ENCODE peak calls at places on chromosomes 12 and 14, in ten cellular contexts. X, R, Z, E, L, P, G, H, M and S are unnamed samples.

GRCh38 chr12:15752780-15753179 is 36.4 kb downstream of the EPS8 start:
- DNase-seq in X (no peak), R (no peak), Z (no peak), E (no peak), L (peak; percentile 76), P (no peak), G (no peak), H (no peak), M (no peak), S (no peak)

GRCh38 chr12:57127101-57127709 is 1.1 kb upstream of the LRP1 start:
- DNase-seq in X (peak; percentile 72), R (peak; percentile 72), Z (peak; percentile 89), E (peak; percentile 56), L (peak; percentile 70), P (peak; percentile 90), G (peak; percentile 84), H (peak; percentile 77), M (peak; percentile 81), S (no peak)

GRCh38 chr12:69129014-69129413 is 110.4 kb upstream of the CPSF6 start:
- DNase-seq in X (no peak), R (no peak), Z (no peak), E (no peak), L (no peak), P (no peak), G (no peak), H (no peak), M (no peak), S (no peak)

GRCh38 chr14:50997712-50998111 is 53.4 kb upstream of the PYGL start:
- DNase-seq in X (no peak), R (no peak), Z (no peak), E (no peak), L (no peak), P (peak; percentile 53), G (no peak), H (no peak), M (no peak), S (no peak)

GRCh38 chr14:68655021-68655811 is 137.7 kb downstream of the ZFP36L1 start:
- DNase-seq in X (no peak), R (no peak), Z (no peak), E (no peak), L (no peak), P (no peak), G (no peak), H (peak; percentile 45), M (peak; percentile 57), S (no peak)

GRCh38 chr14:34711169-34711568 is 3.2 kb downstream of the CFL2 start:
- DNase-seq in X (peak; percentile 33), R (peak; percentile 42), Z (no peak), E (peak; percentile 74), L (peak; percentile 94), P (no peak), G (no peak), H (no peak), M (no peak), S (peak; percentile 5)

GRCh38 chr14:104436047-104436531 is 143.5 kb upstream of the C14orf180 start:
- DNase-seq in X (peak; percentile 82), R (no peak), Z (peak; percentile 82), E (no peak), L (peak; percentile 12), P (peak; percentile 29), G (peak; percentile 56), H (peak; percentile 56), M (peak; percentile 69), S (peak; percentile 30)

GRCh38 chr14:31336646-31337045 is 83.7 kb downstream of the HEATR5A start:
- DNase-seq in X (no peak), R (no peak), Z (no peak), E (no peak), L (peak; percentile 56), P (no peak), G (no peak), H (no peak), M (no peak), S (no peak)

GRCh38 chr14:21069388-21070082 is 569 bp upstream of the ARHGEF40 start:
- DNase-seq in X (peak; percentile 63), R (peak; percentile 69), Z (peak; percentile 81), E (no peak), L (peak; percentile 64), P (peak; percentile 15), G (peak; percentile 78), H (peak; percentile 66), M (no peak), S (peak; percentile 73)

DNA sequence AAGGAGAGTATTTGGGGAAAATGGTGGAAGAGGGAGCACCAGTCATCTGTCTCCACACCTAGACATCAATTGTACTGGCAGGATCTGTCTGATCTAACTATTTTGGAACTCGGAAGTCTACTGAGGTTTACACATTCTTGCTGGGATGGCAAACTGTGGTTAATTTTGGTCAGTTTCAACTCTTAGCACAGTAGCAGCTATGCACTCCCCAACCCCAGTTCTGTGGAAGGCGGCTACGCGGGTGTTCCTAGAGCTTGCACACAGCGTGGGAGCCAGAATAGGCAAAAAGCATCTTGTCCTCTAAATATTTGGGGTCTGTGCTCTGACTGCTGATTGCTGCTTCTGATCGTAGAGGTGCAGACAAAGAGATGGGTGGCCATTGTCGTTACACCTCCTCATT is 33.8 kb downstream of the TECPR2 start:
- DNase-seq in X (no peak), R (peak; percentile 65), Z (no peak), E (no peak), L (no peak), P (no peak), G (no peak), H (no peak), M (no peak), S (no peak)
- H3K27ac ChIP-seq in X (no peak overlapping the region), R (peak overlapping the region; percentile 81), Z (no peak overlapping the region), E (no peak overlapping the region), L (no peak overlapping the region), P (no peak overlapping the region), G (no peak overlapping the region), H (no peak overlapping the region), M (no peak overlapping the region), S (no peak overlapping the region)

DNA sequence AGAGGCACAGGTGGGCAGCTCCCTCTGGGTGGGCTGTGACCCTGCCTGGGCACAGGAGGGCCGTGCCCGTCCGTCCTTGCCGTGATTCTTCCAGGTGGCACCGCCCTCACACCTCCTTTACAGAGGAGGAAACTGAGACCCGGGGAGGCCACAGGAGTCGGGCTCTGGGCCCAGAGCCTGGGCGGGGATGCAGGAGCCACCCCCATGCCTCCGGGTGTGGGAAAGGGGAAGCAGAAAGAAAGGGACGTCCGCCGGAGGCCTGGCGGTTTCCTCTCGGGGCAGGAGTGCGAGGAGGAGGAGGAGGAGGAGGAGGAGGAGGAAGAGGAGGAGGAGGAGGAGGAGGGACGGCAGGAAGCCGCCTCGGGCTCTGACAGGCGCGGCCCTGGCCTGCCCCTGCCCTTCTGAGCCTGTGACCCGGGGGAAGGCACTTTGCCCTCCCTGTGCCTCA is 23.0 kb downstream of the SH2B3 start:
- DNase-seq in X (peak; percentile 83), R (no peak), Z (no peak), E (no peak), L (no peak), P (peak; percentile 23), G (no peak), H (no peak), M (no peak), S (no peak)
- H3K27ac ChIP-seq in X (peak overlapping the region; percentile 92), R (no peak overlapping the region), Z (no peak overlapping the region), E (no peak overlapping the region), L (no peak overlapping the region), P (no peak overlapping the region), G (peak overlapping the region; percentile 2), H (no peak overlapping the region), M (peak overlapping the region; percentile 86), S (no peak overlapping the region)

GRCh38 chr14:90137807-90138206 is 76.0 kb downstream of the KCNK13 start:
- DNase-seq in X (no peak), R (no peak), Z (no peak), E (no peak), L (no peak), P (no peak), G (no peak), H (no peak), M (no peak), S (no peak)
- H3K27ac ChIP-seq in X (no peak overlapping the region), R (no peak overlapping the region), Z (no peak overlapping the region), E (no peak overlapping the region), L (no peak overlapping the region), P (no peak overlapping the region), G (no peak overlapping the region), H (no peak overlapping the region), M (no peak overlapping the region), S (no peak overlapping the region)

GRCh38 chr12:76270657-76271358 is 77.4 kb downstream of the BBS10 start:
- DNase-seq in X (no peak), R (no peak), Z (no peak), E (no peak), L (no peak), P (no peak), G (no peak), H (no peak), M (no peak), S (no peak)

GRCh38 chr12:76268267-76268666 is 79.9 kb downstream of the BBS10 start:
- DNase-seq in X (no peak), R (no peak), Z (no peak), E (no peak), L (peak; percentile 42), P (no peak), G (no peak), H (no peak), M (no peak), S (no peak)

GRCh38 chr12:76266797-76267196 is 81.4 kb downstream of the BBS10 start:
- DNase-seq in X (peak; percentile 36), R (peak; percentile 38), Z (no peak), E (no peak), L (peak; percentile 95), P (peak; percentile 6), G (peak; percentile 70), H (no peak), M (peak; percentile 64), S (no peak)

GRCh38 chr12:76264617-76265016 is 83.6 kb downstream of the BBS10 start:
- DNase-seq in X (no peak), R (no peak), Z (no peak), E (no peak), L (peak; percentile 37), P (no peak), G (no peak), H (no peak), M (no peak), S (no peak)

GRCh38 chr12:76265424-76266180 is 82.6 kb downstream of the BBS10 start:
- DNase-seq in X (no peak), R (no peak), Z (no peak), E (no peak), L (no peak), P (no peak), G (no peak), H (no peak), M (no peak), S (no peak)
- H3K27ac ChIP-seq in X (no peak overlapping the region), R (no peak overlapping the region), Z (no peak overlapping the region), E (no peak overlapping the region), L (peak overlapping the region; percentile 50), P (no peak overlapping the region), G (peak overlapping the region; percentile 76), H (no peak overlapping the region), M (peak overlapping the region; percentile 74), S (no peak overlapping the region)